ENCODE peak calls at places on chromosomes 16 and 17, in seven cellular contexts. B, F, X, L, I, K and Q are unnamed samples.

GRCh38 chr17:5249615-5250014 is 15.0 kb upstream of the SCIMP start:
- DNase-seq in L (peak; percentile 59), K (peak; percentile 50), I (peak; percentile 78), B (peak; percentile 51), X (peak; percentile 83), F (peak; percentile 78), Q (peak; percentile 44)

GRCh38 chr17:6683730-6684459 is 29.3 kb downstream of the SLC13A5 start:
- DNase-seq in B (no peak), L (no peak), F (no peak), I (no peak), X (no peak), K (no peak), Q (no peak)

GRCh38 chr17:48596735-48597491 is 3.3 kb upstream of the HOXB5 start:
- DNase-seq in B (no peak), I (no peak), F (peak; percentile 89), K (no peak), L (no peak), X (no peak), Q (no peak)

GRCh38 chr16:21100447-21100846 is 50.2 kb downstream of the DNAH3 start:
- DNase-seq in F (peak; percentile 90), X (peak; percentile 49), I (peak; percentile 90), K (no peak), L (peak; percentile 7), B (no peak), Q (no peak)

GRCh38 chr17:56886288-56886721 is 27.5 kb downstream of the TRIM25 start:
- DNase-seq in X (no peak), F (no peak), K (no peak), L (no peak), B (no peak), I (no peak), Q (no peak)

GRCh38 chr16:89395150-89396142 is 94.9 kb downstream of the ANKRD11 start:
- DNase-seq in K (peak; percentile 92), X (peak; percentile 88), B (no peak), I (peak; percentile 97), L (peak; percentile 92), F (peak; percentile 98), Q (peak; percentile 84)

GRCh38 chr16:86446279-86446678 is 64.0 kb upstream of the FOXF1 start:
- DNase-seq in X (no peak), I (no peak), L (no peak), B (no peak), K (no peak), F (no peak), Q (no peak)

GRCh38 chr17:81419886-81420768 is 24.9 kb downstream of the BAHCC1 start:
- DNase-seq in F (no peak), L (peak; percentile 54), B (no peak), I (no peak), X (no peak), K (peak; percentile 60), Q (no peak)

GRCh38 chr17:42289863-42290165 is 1.5 kb downstream of the STAT5A start:
- DNase-seq in L (no peak), B (no peak), I (no peak), F (no peak), X (no peak), K (no peak), Q (peak; percentile 2)

GRCh38 chr17:4185656-4186055 is 42.7 kb downstream of the CYB5D2 start:
- DNase-seq in X (no peak), L (no peak), B (no peak), F (no peak), K (no peak), I (no peak), Q (no peak)

GRCh38 chr17:512311-512710 is 159.7 kb upstream of the RPH3AL start:
- DNase-seq in X (no peak), F (no peak), B (no peak), K (no peak), I (no peak), L (no peak), Q (no peak)

GRCh38 chr17:27496501-27496943 is 40.3 kb downstream of the KSR1 start:
- DNase-seq in B (no peak), K (no peak), F (no peak), X (peak; percentile 78), I (no peak), L (no peak), Q (no peak)

GRCh38 chr17:8109669-8110455 is 8.5 kb downstream of the ALOXE3 start:
- DNase-seq in K (peak; percentile 58), B (peak; percentile 81), X (peak; percentile 75), L (peak; percentile 67), F (no peak), I (peak; percentile 11), Q (peak; percentile 72)

GRCh38 chr17:73069846-73070245 is 22.6 kb downstream of the SLC39A11 start:
- DNase-seq in K (no peak), I (no peak), X (no peak), F (no peak), L (no peak), B (no peak), Q (no peak)

GRCh38 chr16:88299751-88300462 is 82.9 kb upstream of the ZNF469 start:
- DNase-seq in F (no peak), X (no peak), K (no peak), I (no peak), B (no peak), L (no peak), Q (no peak)

GRCh38 chr16:75764154-75764768 is 38.0 kb upstream of the CPHXL start:
- DNase-seq in I (peak; percentile 60), L (peak; percentile 36), K (peak; percentile 50), F (peak; percentile 70), X (peak; percentile 58), B (peak; percentile 51), Q (peak; percentile 50)

GRCh38 chr17:58317421-58318064 is 11.1 kb downstream of the TSPOAP1 start:
- DNase-seq in K (peak; percentile 30), B (no peak), X (peak; percentile 92), F (peak; percentile 75), I (peak; percentile 81), L (peak; percentile 58), Q (peak; percentile 70)

GRCh38 chr16:57855188-57855587 is 52.9 kb upstream of the KIFC3 start:
- DNase-seq in F (no peak), B (no peak), I (no peak), K (no peak), X (no peak), L (no peak), Q (no peak)

GRCh38 chr17:64773386-64773835 is 111.3 kb upstream of the SMURF2 start:
- DNase-seq in F (no peak), L (no peak), X (no peak), I (no peak), B (no peak), K (no peak), Q (no peak)

GRCh38 chr17:64767269-64767997 is 105.3 kb upstream of the SMURF2 start:
- DNase-seq in I (no peak), K (no peak), F (no peak), L (no peak), X (no peak), B (no peak), Q (no peak)

GRCh38 chr17:64771980-64772844 is 110.1 kb upstream of the SMURF2 start:
- DNase-seq in K (no peak), B (no peak), I (no peak), L (no peak), F (no peak), X (no peak), Q (no peak)

GRCh38 chr17:64772845-64773299 is 110.8 kb upstream of the SMURF2 start:
- DNase-seq in I (no peak), K (no peak), L (no peak), X (no peak), B (no peak), F (no peak), Q (no peak)

DNA sequence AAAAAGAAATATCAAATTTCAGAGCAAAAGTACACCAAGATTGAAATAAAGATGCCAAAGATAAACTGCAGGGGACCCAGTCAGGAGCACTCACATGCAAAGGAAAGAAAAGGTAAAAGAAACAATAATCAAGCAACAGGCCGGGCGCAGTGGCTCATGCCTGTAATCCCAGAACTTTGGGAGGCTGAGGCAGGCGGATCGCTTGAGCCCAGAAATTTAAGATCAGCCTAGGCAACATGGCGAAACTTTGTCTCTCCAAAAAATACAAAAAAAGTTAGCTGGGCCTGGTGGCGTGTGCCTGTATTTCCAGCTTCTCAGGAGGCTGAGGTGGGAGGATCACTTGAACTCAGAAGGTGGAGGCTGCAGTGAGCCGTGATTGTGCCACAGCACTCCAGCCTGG is 107.6 kb upstream of the SMURF2 start:
- DNase-seq in F (no peak), K (no peak), X (no peak), L (no peak), I (no peak), B (no peak), Q (no peak)
- H3K4me1 ChIP-seq in F (peaks cover 3% of the 10 kb centered on the region), K (no peaks in the 10 kb centered on the region), X (peaks cover 25% of the 10 kb centered on the region), L (peaks cover 33% of the 10 kb centered on the region), I (no peaks in the 10 kb centered on the region), B (no peaks in the 10 kb centered on the region), Q (peaks cover 3% of the 10 kb centered on the region)

DNA sequence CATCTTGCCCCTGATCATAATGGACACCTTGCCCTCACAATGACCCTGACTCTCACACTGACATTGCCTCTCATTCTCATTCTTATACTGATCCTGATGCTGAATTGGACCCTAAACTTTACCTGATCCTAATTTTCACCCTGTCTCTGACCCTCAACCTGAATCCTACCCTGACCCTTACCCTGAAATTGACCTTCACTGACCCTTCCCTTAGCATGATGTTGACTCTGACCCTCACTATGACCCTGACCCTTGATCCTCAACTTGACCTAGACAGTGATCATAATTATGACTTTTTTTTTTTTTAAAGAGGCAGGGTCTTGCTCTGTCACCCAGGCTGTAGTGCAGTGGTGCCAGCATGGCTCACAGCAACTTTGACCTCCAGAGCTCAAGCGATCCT is 3.4 kb downstream of the AHSP start:
- DNase-seq in K (no peak), B (no peak), L (no peak), I (no peak), F (no peak), X (no peak), Q (no peak)
- TF ChIP-seq CTCF in K (no peak), B (no peak), L (no peak), I (no peak), F (no peak), X (no peak), Q (no peak)

GRCh38 chr16:79021991-79022390 is 578.5 kb downstream of the MAF start:
- DNase-seq in F (no peak), I (no peak), K (no peak), B (no peak), X (no peak), L (no peak), Q (no peak)

DNA sequence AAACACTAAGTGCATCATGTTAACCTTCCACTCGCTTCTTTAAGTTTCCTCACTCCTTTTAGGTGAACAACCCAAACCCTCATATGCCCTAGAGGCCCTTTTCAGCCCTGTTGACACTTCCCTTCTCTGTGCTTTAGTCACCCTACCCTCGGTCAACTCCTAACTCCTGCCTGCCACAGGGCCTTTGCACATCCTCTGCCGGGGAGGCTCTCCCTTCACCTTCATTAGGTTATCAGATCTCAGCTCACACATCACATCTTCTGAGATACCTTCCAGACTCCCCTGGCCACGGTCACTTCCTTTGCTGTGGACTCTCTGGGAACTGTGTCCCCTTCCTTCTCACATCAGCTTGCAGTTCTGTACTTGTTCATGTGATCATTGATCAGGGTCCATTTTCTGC is 574.4 kb downstream of the MAF start:
- DNase-seq in K (no peak), F (no peak), L (no peak), X (no peak), B (no peak), I (no peak), Q (no peak)
- H3K9me3 ChIP-seq in K (no peaks in the 10 kb centered on the region), F (peaks cover 29% of the 10 kb centered on the region), L (no peaks in the 10 kb centered on the region), X (no peaks in the 10 kb centered on the region), B (no peaks in the 10 kb centered on the region), I (no peaks in the 10 kb centered on the region), Q (peaks cover under 1% of the 10 kb centered on the region)

DNA sequence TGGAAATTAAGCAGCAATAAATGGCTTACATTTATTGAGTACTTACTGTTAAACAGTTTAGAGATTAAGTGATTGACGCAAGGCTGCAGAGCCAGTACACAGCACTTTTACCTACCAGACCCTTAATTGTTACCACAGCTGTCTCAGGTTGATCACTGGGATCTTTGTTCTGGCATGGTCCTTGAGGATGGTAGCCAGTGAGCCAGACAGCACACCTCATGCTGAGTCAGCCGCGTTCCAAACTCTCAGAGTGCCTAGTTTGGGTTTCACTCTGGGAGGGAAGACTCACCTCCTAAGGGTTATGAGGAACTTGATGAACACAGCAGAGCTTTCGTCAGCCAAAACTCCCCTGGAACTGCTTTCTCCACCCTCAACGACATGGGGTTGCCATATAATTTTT is 20.4 kb downstream of the CDH3 start:
- DNase-seq in X (no peak), K (no peak), I (peak; percentile 64), B (no peak), F (no peak), L (peak; percentile 47), Q (no peak)
- H3K4me1 ChIP-seq in X (peaks cover 1% of the 10 kb centered on the region), K (no peaks in the 10 kb centered on the region), I (no peaks in the 10 kb centered on the region), B (no peaks in the 10 kb centered on the region), F (no peaks in the 10 kb centered on the region), L (peaks cover 52% of the 10 kb centered on the region), Q (no peaks in the 10 kb centered on the region)